ENCODE peak calls at places on chromosomes 4 and X, in nine cellular contexts. B, E, L, R, S, U, A, M and C are unnamed samples.

GRCh38 chr4:145626623-145626982 is 7.4 kb downstream of the MMAA start:
- DNase-seq in B (no peak), E (no peak), L (no peak), R (no peak), S (no peak), U (no peak), A (no peak), M (no peak), C (no peak)

GRCh38 chrX:31039327-31039711 is 32.5 kb downstream of the FTHL17 start:
- DNase-seq in B (no peak), E (no peak), L (no peak), R (no peak), S (no peak), U (no peak), A (no peak), M (no peak), C (no peak)

GRCh38 chr4:84319124-84319523 is 180.0 kb downstream of the NKX6-1 start:
- DNase-seq in B (no peak), E (no peak), L (peak; percentile 1), R (no peak), S (no peak), U (peak; percentile 18), A (no peak), M (peak; percentile 46), C (peak; percentile 18)

GRCh38 chr4:122744229-122744628 is 11.7 kb downstream of the BBS12 start:
- DNase-seq in B (no peak), E (no peak), L (peak; percentile 93), R (no peak), S (no peak), U (no peak), A (no peak), M (no peak), C (peak; percentile 94)

GRCh38 chr4:153468587-153468986 is 2.4 kb downstream of the TMEM131L start:
- DNase-seq in B (no peak), E (no peak), L (no peak), R (no peak), S (no peak), U (no peak), A (no peak), M (no peak), C (no peak)

GRCh38 chr4:9976781-9977180 is 44.5 kb downstream of the SLC2A9 start:
- DNase-seq in B (no peak), E (no peak), L (no peak), R (no peak), S (no peak), U (no peak), A (no peak), M (no peak), C (no peak)

GRCh38 chrX:49250066-49250465 is 14.4 kb downstream of the FOXP3 start:
- DNase-seq in B (no peak), E (no peak), L (no peak), R (no peak), S (no peak), U (no peak), A (no peak), M (no peak), C (no peak)

GRCh38 chrX:46754450-46755075 is 4.4 kb downstream of the SLC9A7 start:
- DNase-seq in B (no peak), E (no peak), L (no peak), R (no peak), S (no peak), U (no peak), A (no peak), M (no peak), C (no peak)

GRCh38 chr4:143089291-143089690 is 95.4 kb upstream of the USP38 start:
- DNase-seq in B (no peak), E (no peak), L (no peak), R (no peak), S (no peak), U (no peak), A (no peak), M (no peak), C (no peak)

GRCh38 chrX:46811101-46811500 is 25.7 kb upstream of the RP2 start:
- DNase-seq in B (no peak), E (no peak), L (no peak), R (no peak), S (peak; percentile 1), U (no peak), A (no peak), M (no peak), C (no peak)

GRCh38 chr4:91997045-91997444 is 306.7 kb upstream of the GRID2 start:
- DNase-seq in B (no peak), E (no peak), L (no peak), R (no peak), S (no peak), U (no peak), A (no peak), M (no peak), C (no peak)

GRCh38 chr4:40185830-40186664 is 10.8 kb upstream of the RHOH start:
- DNase-seq in B (no peak), E (no peak), L (no peak), R (no peak), S (no peak), U (no peak), A (no peak), M (no peak), C (no peak)

GRCh38 chr4:188444500-188444899 is 305.3 kb downstream of the TRIML1 start:
- DNase-seq in B (no peak), E (no peak), L (no peak), R (no peak), S (no peak), U (no peak), A (no peak), M (no peak), C (no peak)

DNA sequence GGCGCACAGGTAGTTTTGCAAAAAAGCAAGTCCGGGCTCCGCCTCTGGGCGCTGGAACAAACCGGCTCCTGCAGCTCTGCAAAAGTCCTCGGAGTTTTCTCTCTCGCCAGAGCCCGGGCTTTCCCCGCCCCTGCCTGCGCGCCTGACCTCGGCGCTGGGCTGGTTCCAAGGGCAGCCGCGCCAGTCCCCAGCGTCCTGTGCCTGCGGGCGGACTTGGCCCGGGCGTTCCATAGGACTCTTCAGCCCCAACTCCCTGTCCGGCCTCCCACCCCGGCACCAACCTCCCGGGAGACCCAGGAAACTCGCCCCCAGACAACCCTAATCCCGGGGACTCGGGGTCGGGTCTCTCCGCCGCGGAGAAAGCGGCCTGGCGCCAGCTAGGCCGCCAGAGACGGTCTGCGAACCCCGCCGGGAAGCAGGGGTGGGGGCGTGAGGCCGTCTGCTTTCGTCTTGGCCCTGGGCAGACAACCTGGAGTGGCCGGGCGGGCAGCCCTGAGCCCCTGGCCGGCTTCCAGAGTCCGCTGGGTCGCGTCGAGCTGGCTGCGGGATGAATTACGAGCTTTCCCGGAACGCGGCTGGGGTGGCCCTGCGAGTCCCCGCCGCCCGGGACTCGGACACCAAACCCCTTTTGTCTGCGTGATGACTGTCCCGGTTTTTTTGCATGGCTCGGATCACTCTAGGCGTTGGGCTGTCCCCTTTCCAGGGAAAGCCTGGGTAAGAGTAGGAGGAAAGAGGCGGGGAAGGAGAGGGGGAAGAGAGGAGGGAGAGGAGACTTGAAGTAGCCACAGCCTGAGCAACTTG is 971 bp downstream of the MXRA5 start:
- DNase-seq in B (no peak), E (peak; percentile 58), L (peak; percentile 10), R (no peak), S (no peak), U (no peak), A (no peak), M (no peak), C (peak; percentile 57)
- H3K4me3 ChIP-seq in B (no peak overlapping the region), E (peak overlapping the region; percentile 53), L (peak overlapping the region; percentile 31), R (no peak overlapping the region), S (no peak overlapping the region), U (peak overlapping the region; percentile 51), A (no peak overlapping the region), M (no peak overlapping the region), C (peak overlapping the region; percentile 48)

DNA sequence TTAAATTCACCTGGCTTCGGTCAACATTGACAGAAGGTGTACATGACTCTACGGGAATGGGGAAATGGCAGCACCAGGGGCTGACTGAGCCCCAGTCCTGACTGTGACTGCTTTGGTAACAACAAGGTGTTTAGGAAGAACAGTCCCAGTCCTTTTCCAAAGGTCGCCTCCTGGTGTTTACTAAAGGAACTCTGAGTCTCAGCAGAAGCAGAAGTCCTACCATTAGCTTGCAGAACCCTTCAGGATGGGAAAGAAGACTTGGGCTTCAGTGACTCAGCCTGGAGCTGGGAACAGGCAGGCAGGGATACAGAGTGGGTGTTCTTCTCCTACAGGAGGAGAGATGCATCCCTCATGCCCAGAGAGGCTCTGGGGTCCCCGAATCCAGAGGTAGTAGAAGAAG is 103.3 kb downstream of the MGST2 start:
- DNase-seq in B (no peak), E (peak; percentile 26), L (no peak), R (no peak), S (no peak), U (no peak), A (no peak), M (no peak), C (peak; percentile 14)
- TF ChIP-seq CTCF in B (peak; percentile 28), E (no peak), L (peak; percentile 21), R (no peak), S (no peak), U (no peak), A (no peak), M (no peak), C (peak; percentile 39)

GRCh38 chrX:136032370-136032769 is 47.1 kb downstream of the SLC9A6 start:
- DNase-seq in B (no peak), E (no peak), L (no peak), R (no peak), S (no peak), U (no peak), A (no peak), M (no peak), C (no peak)

GRCh38 chrX:136030357-136031225 is 45.4 kb downstream of the SLC9A6 start:
- DNase-seq in B (no peak), E (no peak), L (peak; percentile 75), R (no peak), S (peak; percentile 91), U (peak; percentile 34), A (no peak), M (no peak), C (peak; percentile 76)

GRCh38 chrX:136028383-136028984 is 43.2 kb downstream of the SLC9A6 start:
- DNase-seq in B (no peak), E (no peak), L (peak; percentile 79), R (no peak), S (peak; percentile 67), U (no peak), A (no peak), M (no peak), C (peak; percentile 79)

GRCh38 chrX:136034622-136035021 is 49.4 kb downstream of the SLC9A6 start:
- DNase-seq in B (no peak), E (no peak), L (peak; percentile 30), R (no peak), S (no peak), U (no peak), A (no peak), M (no peak), C (no peak)

GRCh38 chrX:136031626-136032025 is 46.4 kb downstream of the SLC9A6 start:
- DNase-seq in B (no peak), E (no peak), L (no peak), R (no peak), S (no peak), U (no peak), A (no peak), M (no peak), C (no peak)
- H3K4me3 ChIP-seq in B (no peak overlapping the region), E (no peak overlapping the region), L (no peak overlapping the region), R (no peak overlapping the region), S (no peak overlapping the region), U (no peak overlapping the region), A (no peak overlapping the region), M (no peak overlapping the region), C (no peak overlapping the region)

GRCh38 chrX:153438522-153438921 is 7.3 kb downstream of the TREX2 start:
- DNase-seq in B (no peak), E (no peak), L (peak; percentile 53), R (no peak), S (peak; percentile 16), U (no peak), A (no peak), M (no peak), C (peak; percentile 61)
- TF ChIP-seq CTCF in B (peak; percentile 9), E (no peak), L (peak; percentile 51), R (peak; percentile 11), S (peak; percentile 16), U (no peak), A (no peak), M (no peak), C (peak; percentile 64)